ENCODE peak calls at places on chromosomes 7 and 10, in six cellular contexts. V, Z, X, E, G and O are unnamed samples.

GRCh38 chr10:6321880-6322279 is 119.1 kb downstream of the PFKFB3 start:
- DNase-seq in G (no peak), E (no peak), V (no peak), Z (peak; percentile 70), X (no peak), O (peak; percentile 67)

GRCh38 chr7:158110034-158110590 is 477.5 kb downstream of the PTPRN2 start:
- DNase-seq in Z (no peak), X (no peak), G (no peak), E (no peak), V (no peak), O (no peak)

GRCh38 chr7:41847171-41847570 is 144.3 kb upstream of the INHBA start:
- DNase-seq in E (no peak), V (no peak), Z (no peak), G (no peak), X (no peak), O (no peak)

GRCh38 chr10:117936136-117936535 is 110.6 kb downstream of the RAB11FIP2 start:
- DNase-seq in E (no peak), Z (no peak), X (no peak), G (no peak), V (peak; percentile 30), O (peak; percentile 84)

GRCh38 chr10:29746080-29746797 is 111.5 kb upstream of the SVIL start:
- DNase-seq in Z (peak; percentile 90), G (no peak), E (no peak), V (no peak), X (no peak), O (peak; percentile 57)

GRCh38 chr7:155590215-155591023 is 44.1 kb upstream of the CNPY1 start:
- DNase-seq in G (no peak), E (peak; percentile 70), X (peak; percentile 59), V (peak; percentile 54), Z (peak; percentile 25), O (peak; percentile 38)

GRCh38 chr10:96287392-96288105 is 16.2 kb upstream of the BLNK start:
- DNase-seq in Z (no peak), E (no peak), G (no peak), X (no peak), V (peak; percentile 59), O (no peak)

GRCh38 chr7:1663857-1664651 is 6.0 kb upstream of the ELFN1 start:
- DNase-seq in G (peak; percentile 61), X (peak; percentile 78), Z (peak; percentile 4), V (peak; percentile 14), E (no peak), O (no peak)

GRCh38 chr7:157139142-157140117 is 704 bp downstream of the UBE3C start:
- DNase-seq in G (no peak), V (peak; percentile 60), X (peak; percentile 64), Z (peak; percentile 58), E (peak; percentile 44), O (peak; percentile 80)

GRCh38 chr7:99733003-99733402 is 2.0 kb downstream of the CYP3A7 start:
- DNase-seq in E (no peak), G (no peak), X (no peak), Z (no peak), V (no peak), O (no peak)

GRCh38 chr7:102424129-102424551 is 9.2 kb upstream of the ORAI2 start:
- DNase-seq in G (no peak), V (no peak), Z (no peak), X (peak; percentile 48), E (no peak), O (no peak)

GRCh38 chr10:110358278-110358677 is 53.6 kb upstream of the SMNDC1 start:
- DNase-seq in X (no peak), V (no peak), G (no peak), Z (no peak), E (no peak), O (no peak)

GRCh38 chr7:135525426-135525825 is 15.5 kb upstream of the CNOT4 start:
- DNase-seq in E (no peak), V (no peak), X (no peak), G (no peak), Z (no peak), O (no peak)

GRCh38 chr7:116644628-116645027 is 27.4 kb upstream of the MET start:
- DNase-seq in Z (no peak), V (no peak), G (no peak), X (no peak), E (no peak), O (no peak)

GRCh38 chr10:43890124-43890523 is 241.4 kb upstream of the ZNF32 start:
- DNase-seq in V (no peak), E (no peak), G (no peak), X (no peak), Z (peak; percentile 39), O (peak; percentile 91)

GRCh38 chr10:61097026-61097425 is 153.0 kb upstream of the RHOBTB1 start:
- DNase-seq in V (no peak), Z (no peak), G (no peak), X (no peak), E (no peak), O (no peak)

GRCh38 chr7:18151419-18151818 is 123.8 kb upstream of the PRPS1L1 start:
- DNase-seq in Z (no peak), G (no peak), V (no peak), X (no peak), E (no peak), O (peak; percentile 5)

GRCh38 chr10:61068471-61068870 is 124.5 kb upstream of the RHOBTB1 start:
- DNase-seq in G (no peak), V (no peak), E (no peak), Z (peak; percentile 38), X (no peak), O (no peak)

GRCh38 chr10:28623483-28623882 is 53.8 kb upstream of the BAMBI start:
- DNase-seq in G (no peak), Z (no peak), V (no peak), E (no peak), X (no peak), O (no peak)

GRCh38 chr10:115980470-115980869 is 292.5 kb downstream of the GFRA1 start:
- DNase-seq in X (no peak), G (no peak), V (no peak), Z (peak; percentile 17), E (no peak), O (peak; percentile 16)
- H2AFZ ChIP-seq in X (no peak overlapping the region), G (no peak overlapping the region), V (no peak overlapping the region), Z (no peak overlapping the region), E (no peak overlapping the region), O (peak overlapping the region; percentile 83)

DNA sequence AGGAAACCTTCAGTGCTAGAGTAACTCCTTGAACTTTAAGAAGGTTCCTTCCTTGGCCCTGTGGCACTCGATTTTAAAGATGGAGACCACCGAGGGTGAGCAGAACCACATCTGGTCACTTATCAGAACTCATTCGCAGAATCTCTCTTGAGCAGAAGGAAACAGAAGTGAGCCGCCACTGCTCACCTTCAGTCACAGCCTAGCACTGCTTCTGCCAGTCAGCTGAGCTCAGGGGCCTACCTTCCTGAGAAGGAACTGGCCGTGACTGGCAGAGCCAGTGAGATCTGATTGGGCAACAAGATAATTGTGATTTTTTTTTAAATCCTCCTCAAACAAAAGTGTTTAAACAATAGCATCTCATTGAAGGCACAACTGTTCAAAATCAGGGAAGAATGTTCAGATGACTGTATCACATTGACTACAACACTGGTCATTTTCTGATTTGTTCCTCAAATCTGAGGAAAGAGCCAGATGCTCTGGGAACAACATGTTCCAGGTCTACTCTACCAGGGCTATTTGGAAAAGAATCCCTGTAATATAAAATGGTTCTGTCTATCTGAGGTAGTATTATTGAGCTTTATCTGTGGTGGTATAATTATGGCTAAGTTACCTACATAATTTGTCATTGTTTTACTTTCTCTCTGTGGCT is 2.7 kb upstream of the SYPL1 start:
- DNase-seq in X (no peak), V (no peak), G (no peak), Z (no peak), E (no peak), O (no peak)
- H2AFZ ChIP-seq in X (peak overlapping the region; percentile 74), V (no peak overlapping the region), G (peak overlapping the region; percentile 6), Z (no peak overlapping the region), E (peak overlapping the region; percentile 3), O (no peak overlapping the region)

GRCh38 chr10:2980116-2980515 is 87.2 kb upstream of the PFKP start:
- DNase-seq in Z (peak; percentile 14), V (no peak), X (no peak), G (no peak), E (no peak), O (peak; percentile 26)

GRCh38 chr10:2978574-2979266 is 88.6 kb upstream of the PFKP start:
- DNase-seq in X (no peak), V (no peak), G (no peak), Z (no peak), E (no peak), O (no peak)

GRCh38 chr10:2980791-2981360 is 86.5 kb upstream of the PFKP start:
- DNase-seq in E (no peak), V (no peak), G (no peak), Z (peak; percentile 71), X (no peak), O (peak; percentile 72)

GRCh38 chr10:2979267-2979660 is 88.1 kb upstream of the PFKP start:
- DNase-seq in E (no peak), G (no peak), X (no peak), Z (peak; percentile 30), V (no peak), O (peak; percentile 54)

DNA sequence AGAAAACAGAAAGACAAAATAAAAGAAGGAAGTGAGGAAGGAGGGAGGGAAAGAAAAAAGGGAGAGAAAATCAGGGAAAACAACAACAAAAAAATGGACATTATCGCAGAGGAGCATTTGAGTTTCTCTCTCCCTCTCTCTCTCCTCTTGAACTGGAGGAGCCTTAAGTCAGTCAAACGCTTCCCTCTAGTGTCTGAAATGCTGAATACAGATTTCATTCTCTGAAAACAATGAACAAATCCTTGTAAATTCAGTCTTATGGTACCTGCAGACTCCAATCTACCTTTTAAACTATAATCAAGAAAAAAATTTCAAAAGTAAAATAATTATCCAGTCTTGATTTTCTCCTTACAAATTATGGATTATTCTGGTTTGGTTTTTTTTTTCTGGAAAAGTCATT is 89.2 kb upstream of the PFKP start:
- DNase-seq in E (peak; percentile 30), G (peak; percentile 74), Z (peak; percentile 68), V (peak; percentile 67), X (peak; percentile 77), O (peak; percentile 74)
- H2AFZ ChIP-seq in E (no peak overlapping the region), G (peak overlapping the region; percentile 74), Z (no peak overlapping the region), V (no peak overlapping the region), X (no peak overlapping the region), O (no peak overlapping the region)

GRCh38 chr7:30687604-30688003 is 5.3 kb upstream of the CRHR2 start:
- DNase-seq in E (no peak), G (no peak), V (no peak), Z (no peak), X (no peak), O (no peak)

GRCh38 chr7:30692438-30692837 is 10.2 kb upstream of the CRHR2 start:
- DNase-seq in Z (no peak), X (no peak), E (no peak), V (no peak), G (no peak), O (no peak)

GRCh38 chr7:30690011-30690410 is 7.8 kb upstream of the CRHR2 start:
- DNase-seq in E (no peak), X (no peak), Z (no peak), V (no peak), G (no peak), O (no peak)

GRCh38 chr7:30692882-30693281 is 10.6 kb upstream of the CRHR2 start:
- DNase-seq in E (no peak), X (no peak), G (no peak), V (no peak), Z (no peak), O (no peak)

DNA sequence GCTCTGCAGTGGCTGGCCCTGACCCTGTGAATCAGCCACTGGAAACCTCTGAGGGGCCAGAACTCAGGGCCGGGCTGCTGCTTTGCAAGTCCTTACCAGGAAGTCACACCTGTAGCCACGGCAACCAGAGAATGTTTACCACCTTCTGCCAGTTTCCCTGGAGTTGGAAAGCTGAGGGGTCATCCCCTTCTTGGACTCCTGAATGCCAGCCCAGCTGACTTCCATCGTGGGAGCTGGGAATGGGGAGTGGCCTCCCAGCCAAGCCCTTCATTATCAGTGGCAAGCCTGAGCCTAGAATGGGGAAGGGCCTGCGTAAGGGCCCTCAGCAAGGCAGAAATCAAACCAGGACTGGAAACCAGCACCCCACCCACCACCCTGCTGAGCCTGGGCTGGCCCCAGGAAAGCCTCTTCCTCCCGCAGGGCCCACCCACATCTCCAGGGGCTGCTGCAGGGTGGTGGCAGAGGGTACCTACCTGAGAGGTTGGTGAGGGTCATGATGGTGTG is 6.5 kb upstream of the CRHR2 start:
- DNase-seq in Z (peak; percentile 53), X (peak; percentile 66), G (peak; percentile 53), E (no peak), V (peak; percentile 77), O (no peak)
- H2AFZ ChIP-seq in Z (no peak overlapping the region), X (no peak overlapping the region), G (no peak overlapping the region), E (no peak overlapping the region), V (no peak overlapping the region), O (no peak overlapping the region)